ENCODE peak calls at places on chromosomes 12 and 14, in nine cellular contexts. U is NCI-H345; L is stimulated activated CD4-positive, alpha-beta T cell treated with anti-CD3 and anti-CD28 coated beads, Interleukin-1b, Interleukin-23, amount 100 ng/mL, for 1 hour; X is central memory CD8-positive, alpha-beta T cell; C is stimulated activated CD8-positive, alpha-beta memory T cell treated with anti-CD3 and anti-CD28 coated beads, Interleukin-4, amount 100 ng/mL, for 24 hours; R is osteoblast; T is cerebellar nuclear complex; F is GM12891; D is foreskin fibroblast. S is an unnamed sample.

GRCh38 chr12:105032703-105033357 is 46.7 kb downstream of the NOPCHAP1 start:
- DNase-seq in U (no peak), R (no peak), C (no peak), L (no peak), D (no peak), T (no peak), F (no peak), X (no peak), S (no peak)

GRCh38 chr12:12859690-12860089 is 31.7 kb upstream of the GPRC5A start:
- DNase-seq in T (no peak), F (no peak), D (no peak), R (no peak), L (no peak), X (no peak), U (peak), C (no peak), S (no peak)

GRCh38 chr12:14317362-14318146 is 47.9 kb upstream of the ATF7IP start:
- DNase-seq in L (no peak), T (no peak), D (no peak), C (no peak), F (no peak), X (no peak), R (peak), U (no peak), S (no peak)

GRCh38 chr12:82797480-82797879 is 110.8 kb downstream of the TMTC2 start:
- DNase-seq in R (no peak), D (no peak), T (no peak), F (no peak), U (no peak), X (no peak), L (no peak), C (no peak), S (no peak)

GRCh38 chr14:100622708-100623485 is 35.7 kb upstream of the BEGAIN start:
- DNase-seq in D (no peak), F (no peak), T (no peak), C (no peak), L (no peak), X (no peak), U (no peak), R (peak), S (no peak)

GRCh38 chr12:15848606-15849005 is 33.6 kb upstream of the STRAP start:
- DNase-seq in T (no peak), X (no peak), L (no peak), R (no peak), C (no peak), F (no peak), U (no peak), D (no peak), S (no peak)

GRCh38 chr12:24111101-24111500 is 161.6 kb upstream of the SOX5 start:
- DNase-seq in F (no peak), X (no peak), U (no peak), T (no peak), L (no peak), C (no peak), R (no peak), D (peak), S (no peak)

GRCh38 chr12:6370994-6371754 is 4.2 kb downstream of the SCNN1A start:
- DNase-seq in T (no peak), U (peak), F (no peak), R (peak), X (no peak), C (no peak), L (no peak), D (peak), S (no peak)

GRCh38 chr12:125185740-125186470 is 120.7 kb downstream of the AACS start:
- DNase-seq in X (no peak), U (peak), F (peak), R (peak), C (peak), T (no peak), D (peak), L (no peak), S (peak)

GRCh38 chr14:35163384-35163783 is 41.0 kb downstream of the PRORP start:
- DNase-seq in C (no peak), U (no peak), X (no peak), T (no peak), F (no peak), D (no peak), R (no peak), L (no peak), S (no peak)

GRCh38 chr12:70828391-70828790 is 92.1 kb downstream of the PTPRR start:
- DNase-seq in U (no peak), C (no peak), D (peak), R (peak), T (no peak), X (no peak), L (no peak), F (no peak), S (no peak)

GRCh38 chr14:56133547-56133946 is 15.3 kb downstream of the PELI2 start:
- DNase-seq in X (no peak), T (peak), R (no peak), C (no peak), L (no peak), D (no peak), U (no peak), F (no peak), S (no peak)

GRCh38 chr12:130338794-130339601 is 1.3 kb downstream of the PIWIL1 start:
- DNase-seq in F (no peak), X (no peak), U (no peak), R (peak), D (no peak), L (no peak), C (no peak), T (no peak), S (no peak)

GRCh38 chr12:14577344-14577743 is 9.7 kb upstream of the PLBD1 start:
- DNase-seq in U (no peak), F (no peak), L (no peak), D (no peak), X (no peak), T (no peak), R (no peak), C (no peak), S (peak)

GRCh38 chr14:31228533-31228932 is 20.9 kb upstream of the HECTD1 start:
- DNase-seq in R (no peak), C (no peak), X (no peak), F (no peak), T (no peak), U (no peak), D (no peak), L (no peak), S (no peak)